ENCODE peak calls at places on chromosomes 1 and 21, in six cellular contexts. Y, K, P, M, L and W are unnamed samples.

GRCh38 chr1:110097507-110098221 is 14.6 kb upstream of the UBL4B start:
- DNase-seq in K (no peak), M (no peak), L (no peak), P (no peak), Y (no peak), W (no peak)

GRCh38 chr1:50048791-50049190 is 25.0 kb upstream of the AGBL4 start:
- DNase-seq in P (no peak), M (no peak), Y (no peak), K (no peak), L (no peak), W (no peak)

GRCh38 chr21:39843483-39843882 is 23.8 kb upstream of the PCP4 start:
- DNase-seq in Y (no peak), M (no peak), P (no peak), L (no peak), K (no peak), W (no peak)

GRCh38 chr1:178273707-178274410 is 180.0 kb downstream of the RASAL2 start:
- DNase-seq in Y (no peak), M (no peak), L (no peak), P (no peak), K (no peak), W (no peak)

GRCh38 chr1:242425232-242425631 is 99.3 kb downstream of the PLD5 start:
- DNase-seq in L (no peak), M (no peak), Y (no peak), K (no peak), P (peak; percentile 8), W (no peak)

GRCh38 chr1:248848596-248848995 is 10.3 kb downstream of the ZNF692 start:
- DNase-seq in K (no peak), L (no peak), Y (no peak), M (no peak), P (no peak), W (no peak)

GRCh38 chr1:119097380-119097779 is 43.1 kb downstream of the WARS2 start:
- DNase-seq in P (no peak), M (no peak), K (no peak), L (no peak), Y (no peak), W (no peak)

GRCh38 chr1:17551755-17552234 is 12.3 kb downstream of the ARHGEF10L start:
- DNase-seq in P (no peak), L (no peak), K (no peak), M (no peak), Y (no peak), W (no peak)

GRCh38 chr1:54392401-54392800 is 13.8 kb downstream of the SSBP3 start:
- DNase-seq in L (no peak), K (no peak), P (no peak), M (no peak), Y (no peak), W (no peak)

GRCh38 chr1:81220614-81221071 is 580.1 kb upstream of the ADGRL2 start:
- DNase-seq in L (no peak), M (no peak), P (no peak), K (no peak), Y (no peak), W (no peak)

GRCh38 chr1:34373912-34374311 is 197.2 kb downstream of the C1orf94 start:
- DNase-seq in Y (no peak), L (no peak), M (no peak), K (no peak), P (no peak), W (no peak)

GRCh38 chr1:81801834-81802531 is 1.2 kb downstream of the ADGRL2 start:
- DNase-seq in L (no peak), P (no peak), Y (no peak), K (peak; percentile 37), M (peak; percentile 62), W (peak; percentile 31)

GRCh38 chr1:76759950-76760349 is 107.3 kb upstream of the ST6GALNAC5 start:
- DNase-seq in L (no peak), K (no peak), P (no peak), M (no peak), Y (no peak), W (peak; percentile 59)

GRCh38 chr1:241611063-241611462 is 29.1 kb downstream of the CHML start:
- DNase-seq in K (peak; percentile 17), P (peak; percentile 57), L (no peak), Y (no peak), M (peak; percentile 44), W (no peak)

GRCh38 chr1:93344886-93345632 is 648 bp upstream of the DR1 start:
- DNase-seq in K (no peak), M (no peak), Y (no peak), L (no peak), P (no peak), W (no peak)

GRCh38 chr1:183699643-183700160 is 46.6 kb upstream of the APOBEC4 start:
- DNase-seq in M (peak; percentile 13), K (peak; percentile 14), Y (no peak), P (peak; percentile 63), L (no peak), W (no peak)

GRCh38 chr1:9805006-9805526 is 18.7 kb downstream of the CLSTN1 start:
- DNase-seq in K (no peak), P (no peak), L (no peak), M (no peak), Y (no peak), W (peak; percentile 53)

GRCh38 chr1:186498071-186498470 is 37.2 kb upstream of the PDC start:
- DNase-seq in L (no peak), M (no peak), Y (no peak), P (no peak), K (no peak), W (no peak)

GRCh38 chr1:37456614-37457013 is 17.8 kb upstream of the ZC3H12A start:
- DNase-seq in K (no peak), Y (no peak), P (no peak), M (no peak), L (no peak), W (no peak)

GRCh38 chr1:193185861-193186714 is at the start of gene B3GALT2:
- DNase-seq in M (peak; percentile 5), Y (no peak), P (no peak), L (no peak), K (peak; percentile 7), W (no peak)

GRCh38 chr1:20190256-20190655 is 3.9 kb upstream of the PLA2G2C start:
- DNase-seq in P (no peak), M (no peak), L (no peak), K (no peak), Y (no peak), W (no peak)

GRCh38 chr1:30759718-30760281 is 2.2 kb upstream of the LAPTM5 start:
- DNase-seq in P (no peak), L (no peak), K (no peak), M (no peak), Y (no peak), W (no peak)

GRCh38 chr1:40001456-40001855 is 39.1 kb upstream of the CAP1 start:
- DNase-seq in K (no peak), L (no peak), M (no peak), P (no peak), Y (no peak), W (no peak)

GRCh38 chr1:45508295-45509151 is 8.4 kb downstream of the MMACHC start:
- DNase-seq in L (no peak), K (no peak), M (no peak), P (no peak), Y (no peak), W (peak; percentile 16)
- TF ChIP-seq CTCF in L (no peak), K (peak; percentile 6), M (no peak), P (no peak), Y (no peak), W (no peak)

GRCh38 chr21:44982558-44983244 is 42.9 kb downstream of the SLX9 start:
- DNase-seq in P (no peak), Y (no peak), K (no peak), M (no peak), L (no peak), W (no peak)

GRCh38 chr21:44984792-44985440 is 45.1 kb downstream of the SLX9 start:
- DNase-seq in Y (no peak), P (no peak), M (peak; percentile 34), L (no peak), K (no peak), W (no peak)

GRCh38 chr21:44984428-44984791 is 44.6 kb downstream of the SLX9 start:
- DNase-seq in P (no peak), Y (no peak), K (no peak), M (no peak), L (no peak), W (no peak)

GRCh38 chr21:44985441-44986401 is 45.9 kb downstream of the SLX9 start:
- DNase-seq in L (no peak), M (no peak), P (no peak), K (no peak), Y (no peak), W (no peak)

DNA sequence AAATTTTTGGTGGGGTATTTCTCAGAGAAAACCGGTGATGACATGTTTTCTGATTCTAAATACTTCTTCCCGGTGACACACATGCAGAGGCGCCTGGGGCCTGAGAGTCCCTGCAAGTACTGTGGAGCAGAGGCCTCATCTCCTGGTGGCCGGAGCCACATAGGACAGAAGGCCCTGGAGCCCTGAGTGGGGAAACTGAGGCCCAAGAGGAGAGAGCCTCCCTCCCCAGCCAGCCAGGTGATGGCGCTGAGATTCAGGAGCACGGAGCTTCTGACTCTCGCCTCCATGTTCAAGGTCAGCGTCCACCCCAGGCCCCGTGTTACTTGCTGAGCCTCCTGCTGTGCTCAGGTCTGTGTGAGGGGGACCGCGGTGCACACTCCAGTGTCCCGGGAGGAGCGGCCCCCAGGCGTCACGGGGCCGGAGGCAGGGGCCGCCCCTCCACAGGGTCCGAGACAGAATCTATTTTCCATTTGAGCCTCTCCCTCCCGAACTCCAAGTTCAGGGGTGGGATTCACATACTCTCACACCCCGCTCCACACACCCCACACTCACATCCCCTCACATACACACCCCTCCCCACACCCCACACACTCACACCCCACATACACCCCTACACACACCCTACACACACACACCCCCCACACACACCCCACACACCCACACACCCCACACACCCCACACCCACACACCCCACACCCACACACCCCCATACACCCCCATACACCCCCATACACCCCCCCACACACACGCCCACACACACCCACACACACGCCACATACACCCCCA is 43.8 kb downstream of the SLX9 start:
- DNase-seq in M (no peak), P (no peak), L (no peak), Y (no peak), K (no peak), W (no peak)
- H3K4me1 ChIP-seq in M (peaks cover 10% of the 10 kb centered on the region), P (peaks cover 8% of the 10 kb centered on the region), L (peaks cover 6% of the 10 kb centered on the region), Y (no peaks in the 10 kb centered on the region), K (no peaks in the 10 kb centered on the region), W (peaks cover 7% of the 10 kb centered on the region)

DNA sequence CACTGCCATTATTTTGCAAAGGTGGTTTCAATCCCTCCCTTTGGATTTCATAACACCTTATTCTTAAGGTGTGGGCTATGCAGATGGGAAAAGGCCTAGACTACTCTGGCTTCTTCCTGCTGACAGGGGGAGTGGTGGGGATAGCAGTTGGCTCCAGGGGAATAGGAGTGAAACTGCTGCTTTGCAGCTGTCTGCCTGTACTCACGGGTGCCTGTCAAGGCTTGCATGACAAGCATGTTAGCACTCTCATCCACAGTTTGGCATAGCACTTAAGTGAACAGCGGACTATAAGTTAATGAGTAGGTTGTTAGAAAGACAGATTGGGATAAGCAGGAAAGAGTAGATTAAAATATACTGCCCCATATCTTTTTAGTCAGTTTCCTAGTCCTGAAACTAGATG is 287.5 kb upstream of the DAB1 start:
- DNase-seq in Y (no peak), M (no peak), P (no peak), L (no peak), K (no peak), W (no peak)
- TF ChIP-seq CTCF in Y (no peak), M (no peak), P (no peak), L (no peak), K (no peak), W (no peak)

DNA sequence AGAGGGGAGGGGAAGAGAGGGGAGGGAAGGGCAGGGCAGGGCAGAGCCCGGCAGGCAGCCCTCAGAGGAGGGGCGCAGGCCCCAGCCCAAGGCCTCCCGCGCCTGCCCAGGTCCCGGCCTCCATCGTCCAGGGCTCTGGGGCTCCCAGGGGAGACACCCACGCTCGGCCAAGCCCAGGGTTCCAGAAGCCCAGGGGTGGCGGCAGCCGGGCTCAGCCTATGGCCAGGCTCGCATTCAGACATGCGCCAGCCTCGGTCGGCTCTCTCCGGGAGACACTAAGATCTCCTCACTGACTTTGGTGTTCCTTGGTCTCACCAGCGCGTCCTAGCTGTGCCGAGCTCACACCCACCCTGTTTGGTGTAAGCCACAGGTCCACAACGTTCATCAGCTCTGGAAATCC is 7.1 kb upstream of the ANKRD65 start:
- DNase-seq in M (no peak), L (no peak), P (no peak), Y (no peak), K (no peak), W (no peak)
- H3K4me1 ChIP-seq in M (peaks cover 47% of the 10 kb centered on the region), L (peaks cover 51% of the 10 kb centered on the region), P (peaks cover 31% of the 10 kb centered on the region), Y (peaks cover 10% of the 10 kb centered on the region), K (peaks cover 30% of the 10 kb centered on the region), W (peaks cover 38% of the 10 kb centered on the region)